ENCODE peak calls at places on chromosomes 6 and 20, in ten cellular contexts. B is hepatocyte, T is fibroblast of pulmonary artery, O is astrocyte of the spinal cord, P is progenitor cell of endocrine pancreas, J is IMR-90, R is spleen, V is ovary, S is lower leg skin, N is left lung. W is an unnamed sample.

GRCh38 chr6:4666886-4667513 is 109.2 kb upstream of the CDYL start:
- DNase-seq in V (no peak), T (no peak), B (no peak), S (no peak), O (no peak), N (no peak), R (no peak), P (no peak), J (no peak), W (no peak)

GRCh38 chr6:45470131-45470738 is 92.5 kb upstream of the SUPT3H start:
- DNase-seq in R (no peak), J (no peak), O (no peak), N (no peak), P (no peak), S (no peak), B (no peak), V (no peak), T (no peak), W (no peak)

GRCh38 chr6:84411060-84411629 is 183.7 kb upstream of the CEP162 start:
- DNase-seq in O (peak; percentile 78), T (peak; percentile 83), S (no peak), P (no peak), R (no peak), N (no peak), V (no peak), B (no peak), J (peak; percentile 29), W (no peak)

GRCh38 chr20:48265791-48266190 is 480.5 kb upstream of the SULF2 start:
- DNase-seq in S (peak; percentile 72), O (no peak), J (no peak), T (no peak), R (no peak), P (no peak), N (no peak), B (no peak), V (no peak), W (no peak)

GRCh38 chr20:10402938-10403593 is 31.0 kb downstream of the MKKS start:
- DNase-seq in R (no peak), B (no peak), P (no peak), V (no peak), S (no peak), N (no peak), T (no peak), J (peak; percentile 6), O (no peak), W (no peak)

GRCh38 chr6:169620171-169621125 is 81.4 kb downstream of the WDR27 start:
- DNase-seq in N (no peak), O (peak; percentile 53), P (no peak), V (no peak), T (peak; percentile 42), J (peak; percentile 86), B (peak; percentile 35), S (no peak), R (no peak), W (no peak)

GRCh38 chr6:159988983-159989454 is 20.1 kb downstream of the IGF2R start:
- DNase-seq in T (peak; percentile 81), J (no peak), R (peak; percentile 80), S (no peak), B (no peak), P (no peak), V (no peak), N (peak; percentile 57), O (peak; percentile 59), W (no peak)

GRCh38 chr20:34215711-34216381 is 25.4 kb upstream of the ASIP start:
- DNase-seq in N (peak; percentile 91), V (peak; percentile 71), S (peak; percentile 93), B (peak; percentile 92), J (peak; percentile 67), T (peak; percentile 57), O (peak; percentile 59), P (peak; percentile 82), R (peak; percentile 89), W (peak; percentile 70)

GRCh38 chr6:53752440-53752839 is 42.4 kb upstream of the LRRC1 start:
- DNase-seq in S (no peak), R (no peak), B (no peak), P (no peak), J (no peak), V (no peak), N (no peak), T (no peak), O (no peak), W (no peak)

GRCh38 chr20:58361549-58361948 is 27.5 kb upstream of the VAPB start:
- DNase-seq in R (no peak), T (peak; percentile 68), O (peak; percentile 31), B (peak; percentile 16), J (peak; percentile 51), V (no peak), N (no peak), P (no peak), S (no peak), W (no peak)

GRCh38 chr6:136290406-136291010 is 862 bp upstream of the BCLAF1 start:
- DNase-seq in N (peak; percentile 74), V (peak; percentile 68), B (peak; percentile 84), P (no peak), J (peak; percentile 85), T (peak; percentile 92), R (peak; percentile 94), O (peak; percentile 91), S (peak; percentile 95), W (no peak)

GRCh38 chr6:16547586-16547985 is 213.7 kb downstream of the ATXN1 start:
- DNase-seq in S (no peak), T (no peak), R (no peak), N (no peak), B (no peak), V (no peak), J (no peak), O (no peak), P (no peak), W (no peak)

GRCh38 chr20:47133809-47134456 is 222.6 kb downstream of the ZMYND8 start:
- DNase-seq in V (no peak), O (peak; percentile 48), B (peak; percentile 48), T (peak; percentile 89), J (peak; percentile 79), S (no peak), N (no peak), P (no peak), R (no peak), W (no peak)

GRCh38 chr6:152356659-152357058 is 280.5 kb downstream of the SYNE1 start:
- DNase-seq in J (peak; percentile 47), P (no peak), V (no peak), T (peak; percentile 82), O (peak; percentile 27), R (no peak), S (no peak), N (no peak), B (peak; percentile 32), W (no peak)
- TF ChIP-seq CTCF in J (peak; percentile 41), P (peak; percentile 37), V (no peak), T (peak; percentile 56), O (peak; percentile 33), R (peak; percentile 11), S (no peak), N (no peak), B (peak; percentile 39), W (no peak)

GRCh38 chr6:6494677-6495076 is 93.8 kb upstream of the LY86 start:
- DNase-seq in V (peak; percentile 20), N (peak; percentile 59), T (no peak), S (no peak), R (peak; percentile 84), P (peak; percentile 29), J (no peak), O (no peak), B (peak; percentile 57), W (no peak)
- TF ChIP-seq CTCF in V (no peak), N (peak; percentile 45), T (no peak), S (no peak), R (peak; percentile 62), P (peak; percentile 65), J (no peak), O (no peak), B (peak; percentile 51), W (no peak)

DNA sequence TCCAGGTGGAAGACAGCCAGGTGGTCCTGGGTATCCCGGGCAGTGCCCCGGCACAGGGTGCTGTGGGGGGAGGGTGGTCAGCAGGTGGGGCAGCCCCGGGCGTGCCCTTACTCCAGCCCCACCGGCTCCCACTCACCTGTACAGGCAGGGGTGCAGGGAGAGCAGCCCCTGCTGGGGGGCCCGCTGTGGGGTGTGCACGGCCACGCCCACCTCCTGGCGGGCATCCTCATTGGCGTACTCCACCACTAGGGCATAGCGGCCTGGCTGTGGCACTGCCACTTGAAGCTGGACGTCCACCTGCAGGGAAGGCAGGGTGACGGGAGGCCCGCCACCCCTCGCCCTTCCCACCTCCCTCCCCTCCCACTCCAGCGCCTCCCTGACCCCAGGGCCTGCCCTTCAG is 29.6 kb downstream of the ADRM1 start:
- DNase-seq in O (no peak), P (no peak), J (no peak), N (no peak), R (no peak), T (no peak), B (no peak), S (no peak), V (no peak), W (no peak)
- TF ChIP-seq CTCF in O (no peak), P (no peak), J (no peak), N (no peak), R (no peak), T (no peak), B (no peak), S (no peak), V (no peak), W (no peak)

GRCh38 chr6:30687659-30688431 is 1.4 kb upstream of the PPP1R18 start:
- DNase-seq in O (peak; percentile 45), P (no peak), B (peak; percentile 63), S (no peak), J (peak; percentile 47), T (peak; percentile 40), R (peak; percentile 82), V (peak; percentile 63), N (peak; percentile 52), W (no peak)
- TF ChIP-seq CTCF in O (peak; percentile 38), P (no peak), B (peak; percentile 22), S (no peak), J (peak; percentile 33), T (peak; percentile 28), R (no peak), V (peak; percentile 20), N (no peak), W (no peak)

GRCh38 chr6:142845624-142846458 is 99.1 kb downstream of the HIVEP2 start:
- DNase-seq in T (peak; percentile 95), S (peak; percentile 95), B (peak; percentile 90), P (no peak), V (peak; percentile 81), R (peak; percentile 91), N (peak; percentile 73), O (peak; percentile 97), J (peak; percentile 70), W (peak; percentile 81)
- TF ChIP-seq CTCF in T (peak; percentile 8), S (peak; percentile 14), B (peak; percentile 8), P (no peak), V (no peak), R (no peak), N (no peak), O (no peak), J (no peak), W (no peak)

GRCh38 chr6:29753309-29753644 is 30.0 kb downstream of the HLA-F start:
- DNase-seq in V (no peak), N (no peak), P (no peak), B (no peak), S (peak; percentile 5), O (no peak), T (no peak), J (no peak), R (no peak), W (no peak)
- TF ChIP-seq CTCF in V (no peak), N (no peak), P (no peak), B (no peak), S (no peak), O (no peak), T (no peak), J (no peak), R (no peak), W (peak; percentile 1)

W was measured in mesothelial cell of epicardium.